ENCODE peak calls at places on chromosome 14, in six cellular contexts. One of them, this sample, is unnamed.

GRCh38 chr14:65772901-65773574 is 360.5 kb downstream of the FUT8 start:
- DNase-seq in hepatocyte: no peak
- DNase-seq in PC-3: no peak
- DNase-seq in HCT116: no peak
- DNase-seq in GM23248: no peak
- DNase-seq in neural progenitor cell: no peak
- DNase-seq in this sample: no peak

GRCh38 chr14:74567646-74568379 is 44.2 kb downstream of the LTBP2 start:
- DNase-seq in hepatocyte: no peak
- DNase-seq in PC-3: no peak
- DNase-seq in HCT116: no peak
- DNase-seq in GM23248: no peak
- DNase-seq in neural progenitor cell: no peak
- DNase-seq in this sample: no peak

GRCh38 chr14:29757711-29758233 is 169.9 kb downstream of the PRKD1 start:
- DNase-seq in hepatocyte: no peak
- DNase-seq in PC-3: no peak
- DNase-seq in HCT116: no peak
- DNase-seq in GM23248: no peak
- DNase-seq in neural progenitor cell: no peak
- DNase-seq in this sample: no peak

GRCh38 chr14:105141486-105142281 is 26.9 kb downstream of the JAG2 start:
- DNase-seq in hepatocyte: no peak
- DNase-seq in PC-3: no peak
- DNase-seq in HCT116: no peak
- DNase-seq in GM23248: no peak
- DNase-seq in neural progenitor cell: no peak
- DNase-seq in this sample: no peak

GRCh38 chr14:35286707-35287106 is 5.5 kb upstream of the PSMA6 start:
- DNase-seq in hepatocyte: no peak
- DNase-seq in PC-3: no peak
- DNase-seq in HCT116: no peak
- DNase-seq in GM23248: no peak
- DNase-seq in neural progenitor cell: no peak
- DNase-seq in this sample: peak; percentile 40

GRCh38 chr14:74414793-74415437 is 11.1 kb downstream of the SYNDIG1L start:
- DNase-seq in hepatocyte: no peak
- DNase-seq in PC-3: no peak
- DNase-seq in HCT116: no peak
- DNase-seq in GM23248: no peak
- DNase-seq in neural progenitor cell: no peak
- DNase-seq in this sample: no peak

GRCh38 chr14:102295301-102295700 is 9.7 kb downstream of the MOK start:
- DNase-seq in hepatocyte: no peak
- DNase-seq in PC-3: peak; percentile 53
- DNase-seq in HCT116: no peak
- DNase-seq in GM23248: peak; percentile 51
- DNase-seq in neural progenitor cell: no peak
- DNase-seq in this sample: no peak

GRCh38 chr14:96574633-96575191 is 72.5 kb downstream of the PAPOLA start:
- DNase-seq in hepatocyte: no peak
- DNase-seq in PC-3: peak; percentile 42
- DNase-seq in HCT116: no peak
- DNase-seq in GM23248: peak; percentile 90
- DNase-seq in neural progenitor cell: no peak
- DNase-seq in this sample: no peak

GRCh38 chr14:28676481-28676880 is 90.1 kb upstream of the FOXG1 start:
- DNase-seq in hepatocyte: peak; percentile 17
- DNase-seq in PC-3: peak; percentile 98
- DNase-seq in HCT116: no peak
- DNase-seq in GM23248: peak; percentile 5
- DNase-seq in neural progenitor cell: no peak
- DNase-seq in this sample: no peak

GRCh38 chr14:76154539-76155126 is 2.9 kb downstream of the GPATCH2L start:
- DNase-seq in hepatocyte: no peak
- DNase-seq in PC-3: no peak
- DNase-seq in HCT116: no peak
- DNase-seq in GM23248: no peak
- DNase-seq in neural progenitor cell: no peak
- DNase-seq in this sample: no peak

GRCh38 chr14:106807493-106807892 is 1281.1 kb downstream of the TMEM121 start:
- DNase-seq in hepatocyte: no peak
- DNase-seq in PC-3: no peak
- DNase-seq in HCT116: no peak
- DNase-seq in GM23248: no peak
- DNase-seq in neural progenitor cell: no peak
- DNase-seq in this sample: no peak

GRCh38 chr14:106808458-106808857 is 1282.1 kb downstream of the TMEM121 start:
- DNase-seq in hepatocyte: no peak
- DNase-seq in PC-3: no peak
- DNase-seq in HCT116: no peak
- DNase-seq in GM23248: no peak
- DNase-seq in neural progenitor cell: no peak
- DNase-seq in this sample: no peak

GRCh38 chr14:106808907-106809306 is 1282.5 kb downstream of the TMEM121 start:
- DNase-seq in hepatocyte: no peak
- DNase-seq in PC-3: no peak
- DNase-seq in HCT116: no peak
- DNase-seq in GM23248: no peak
- DNase-seq in neural progenitor cell: no peak
- DNase-seq in this sample: no peak

GRCh38 chr14:106811167-106811566 is 1284.8 kb downstream of the TMEM121 start:
- DNase-seq in hepatocyte: no peak
- DNase-seq in PC-3: no peak
- DNase-seq in HCT116: no peak
- DNase-seq in GM23248: no peak
- DNase-seq in neural progenitor cell: no peak
- DNase-seq in this sample: no peak

DNA sequence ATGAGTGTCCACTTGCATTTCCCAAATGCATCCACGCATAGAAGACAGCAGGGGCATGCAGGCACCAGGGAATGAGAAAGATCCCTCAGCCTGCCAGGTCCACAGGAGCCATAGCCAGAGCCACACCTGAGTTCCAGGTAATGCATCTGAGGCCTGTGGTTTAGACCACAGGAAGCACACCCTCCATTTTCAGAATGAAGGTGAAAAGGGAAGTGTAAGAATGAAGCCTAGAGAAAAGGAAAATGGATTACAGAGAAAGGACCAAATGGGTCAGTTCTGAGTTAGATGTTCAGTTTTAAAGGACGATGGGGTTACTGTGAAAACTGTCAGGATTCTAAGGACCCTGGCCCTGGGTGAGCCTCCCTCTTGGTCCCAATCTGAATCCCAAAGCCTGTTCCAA is 1283.2 kb downstream of the TMEM121 start:
- DNase-seq in hepatocyte: no peak
- DNase-seq in PC-3: no peak
- DNase-seq in HCT116: no peak
- DNase-seq in GM23248: no peak
- DNase-seq in neural progenitor cell: no peak
- DNase-seq in this sample: no peak
- H3K9me3 ChIP-seq in hepatocyte: no peaks in the 10 kb centered on the region
- H3K9me3 ChIP-seq in PC-3: peaks cover 3% of the 10 kb centered on the region
- H3K9me3 ChIP-seq in HCT116: no peaks in the 10 kb centered on the region
- H3K9me3 ChIP-seq in GM23248: no peaks in the 10 kb centered on the region
- H3K9me3 ChIP-seq in neural progenitor cell: peaks cover 23% of the 10 kb centered on the region
- H3K9me3 ChIP-seq in this sample: no peaks in the 10 kb centered on the region

GRCh38 chr14:91415794-91416743 is 1.6 kb downstream of the CCDC88C start:
- DNase-seq in hepatocyte: no peak
- DNase-seq in PC-3: peak; percentile 70
- DNase-seq in HCT116: no peak
- DNase-seq in GM23248: no peak
- DNase-seq in neural progenitor cell: no peak
- DNase-seq in this sample: peak; percentile 90

GRCh38 chr14:91410781-91411536 is 6.7 kb downstream of the CCDC88C start:
- DNase-seq in hepatocyte: no peak
- DNase-seq in PC-3: no peak
- DNase-seq in HCT116: no peak
- DNase-seq in GM23248: no peak
- DNase-seq in neural progenitor cell: no peak
- DNase-seq in this sample: peak; percentile 61

GRCh38 chr14:91412939-91413338 is 4.7 kb downstream of the CCDC88C start:
- DNase-seq in hepatocyte: no peak
- DNase-seq in PC-3: no peak
- DNase-seq in HCT116: no peak
- DNase-seq in GM23248: no peak
- DNase-seq in neural progenitor cell: no peak
- DNase-seq in this sample: no peak

GRCh38 chr14:91414475-91415342 is 2.9 kb downstream of the CCDC88C start:
- DNase-seq in hepatocyte: no peak
- DNase-seq in PC-3: no peak
- DNase-seq in HCT116: no peak
- DNase-seq in GM23248: no peak
- DNase-seq in neural progenitor cell: peak; percentile 87
- DNase-seq in this sample: no peak

GRCh38 chr14:91413547-91414474 is 3.8 kb downstream of the CCDC88C start:
- DNase-seq in hepatocyte: peak; percentile 86
- DNase-seq in PC-3: no peak
- DNase-seq in HCT116: no peak
- DNase-seq in GM23248: no peak
- DNase-seq in neural progenitor cell: no peak
- DNase-seq in this sample: peak; percentile 51
- H3K4me1 ChIP-seq in hepatocyte: peaks cover 21% of the 10 kb centered on the region
- H3K4me1 ChIP-seq in PC-3: peaks cover 12% of the 10 kb centered on the region
- H3K4me1 ChIP-seq in HCT116: peaks cover 27% of the 10 kb centered on the region
- H3K4me1 ChIP-seq in GM23248: no peaks in the 10 kb centered on the region
- H3K4me1 ChIP-seq in neural progenitor cell: peaks cover 48% of the 10 kb centered on the region
- H3K4me1 ChIP-seq in this sample: peaks cover 68% of the 10 kb centered on the region

GRCh38 chr14:38255673-38256357 is at the start of gene CLEC14A:
- DNase-seq in hepatocyte: peak; percentile 21
- DNase-seq in PC-3: no peak
- DNase-seq in HCT116: no peak
- DNase-seq in GM23248: peak; percentile 23
- DNase-seq in neural progenitor cell: peak; percentile 64
- DNase-seq in this sample: no peak
- TF ChIP-seq EZH2phosphoT487 in hepatocyte: no peak
- TF ChIP-seq EZH2phosphoT487 in PC-3: no peak
- TF ChIP-seq EZH2phosphoT487 in HCT116: no peak
- TF ChIP-seq EZH2phosphoT487 in GM23248: no peak
- TF ChIP-seq EZH2phosphoT487 in neural progenitor cell: peak; percentile 74
- TF ChIP-seq EZH2phosphoT487 in this sample: no peak

DNA sequence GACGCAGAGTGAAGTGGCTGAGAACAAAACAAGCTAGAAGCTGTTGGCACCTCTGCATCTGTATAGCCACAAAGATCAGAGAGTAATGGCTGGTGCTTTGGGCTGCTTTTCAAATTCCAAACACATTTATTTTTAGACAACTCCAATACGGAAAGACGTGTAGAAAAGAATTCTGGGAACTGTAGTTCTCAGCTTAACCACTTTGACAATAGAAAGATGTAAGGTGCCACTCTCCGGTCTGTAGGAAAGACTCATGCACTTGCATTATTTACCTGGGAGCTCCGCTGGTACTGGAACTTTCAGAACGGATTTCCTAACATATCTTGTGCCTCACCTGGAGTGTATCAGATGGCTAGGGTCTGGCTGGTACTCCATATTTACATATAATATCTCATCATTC is 1.8 kb upstream of the OR4K2 start:
- DNase-seq in hepatocyte: no peak
- DNase-seq in PC-3: no peak
- DNase-seq in HCT116: no peak
- DNase-seq in GM23248: no peak
- DNase-seq in neural progenitor cell: no peak
- DNase-seq in this sample: no peak
- H3K9me3 ChIP-seq in hepatocyte: peaks cover 21% of the 10 kb centered on the region
- H3K9me3 ChIP-seq in PC-3: no peaks in the 10 kb centered on the region
- H3K9me3 ChIP-seq in HCT116: peaks cover 43% of the 10 kb centered on the region
- H3K9me3 ChIP-seq in GM23248: no peaks in the 10 kb centered on the region
- H3K9me3 ChIP-seq in neural progenitor cell: peaks cover 78% of the 10 kb centered on the region
- H3K9me3 ChIP-seq in this sample: peaks cover 5% of the 10 kb centered on the region

GRCh38 chr14:71646518-71646917 is 285.7 kb upstream of the RGS6 start:
- DNase-seq in hepatocyte: no peak
- DNase-seq in PC-3: no peak
- DNase-seq in HCT116: no peak
- DNase-seq in GM23248: no peak
- DNase-seq in neural progenitor cell: no peak
- DNase-seq in this sample: no peak
- H3K4me1 ChIP-seq in hepatocyte: peaks cover 25% of the 10 kb centered on the region
- H3K4me1 ChIP-seq in PC-3: peaks cover 47% of the 10 kb centered on the region
- H3K4me1 ChIP-seq in HCT116: peaks cover 14% of the 10 kb centered on the region
- H3K4me1 ChIP-seq in GM23248: peaks cover 19% of the 10 kb centered on the region
- H3K4me1 ChIP-seq in neural progenitor cell: peaks cover 17% of the 10 kb centered on the region
- H3K4me1 ChIP-seq in this sample: no peaks in the 10 kb centered on the region

DNA sequence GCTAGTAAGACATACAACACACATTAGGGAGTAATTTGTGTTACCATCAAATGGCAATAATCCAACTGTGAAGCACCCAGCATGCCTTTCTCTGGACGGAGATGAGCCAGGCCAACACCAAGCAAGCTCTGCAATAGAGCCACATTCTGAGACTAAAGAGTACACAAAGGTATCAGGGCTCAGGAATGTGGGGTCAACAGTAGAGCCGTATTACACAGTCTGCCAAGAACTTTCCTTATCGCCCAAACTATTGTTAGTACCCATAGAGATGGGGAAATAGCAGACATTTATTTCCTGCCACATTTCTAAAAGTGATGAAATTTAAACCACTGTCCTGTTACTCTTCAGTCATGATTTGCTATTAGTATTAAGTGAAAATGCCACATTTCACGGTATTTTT is 113.7 kb downstream of the BMP4 start:
- DNase-seq in hepatocyte: peak; percentile 50
- DNase-seq in PC-3: peak; percentile 88
- DNase-seq in HCT116: no peak
- DNase-seq in GM23248: no peak
- DNase-seq in neural progenitor cell: no peak
- DNase-seq in this sample: no peak
- TF ChIP-seq EZH2phosphoT487 in hepatocyte: no peak
- TF ChIP-seq EZH2phosphoT487 in PC-3: no peak
- TF ChIP-seq EZH2phosphoT487 in HCT116: no peak
- TF ChIP-seq EZH2phosphoT487 in GM23248: no peak
- TF ChIP-seq EZH2phosphoT487 in neural progenitor cell: no peak
- TF ChIP-seq EZH2phosphoT487 in this sample: no peak

This sample was measured in OCI-LY7.